ENCODE peak calls at places on chromosomes 12 and 14, in six cellular contexts. One of them, this sample, is unnamed.

GRCh38 chr14:103871596-103872480 is 24.5 kb upstream of the PPP1R13B start:
- DNase-seq in brain microvascular endothelial cell: no peak
- DNase-seq in progenitor cell of endocrine pancreas: peak
- DNase-seq in RWPE2: peak
- DNase-seq in astrocyte: no peak
- DNase-seq in AG10803: no peak
- DNase-seq in this sample: peak

GRCh38 chr12:9039397-9039977 is 50.1 kb downstream of the KLRG1 start:
- DNase-seq in progenitor cell of endocrine pancreas: no peak
- DNase-seq in AG10803: peak
- DNase-seq in brain microvascular endothelial cell: peak
- DNase-seq in RWPE2: no peak
- DNase-seq in astrocyte: peak
- DNase-seq in this sample: peak

GRCh38 chr14:103021817-103022668 is 35.3 kb downstream of the CDC42BPB start:
- DNase-seq in AG10803: peak
- DNase-seq in progenitor cell of endocrine pancreas: no peak
- DNase-seq in brain microvascular endothelial cell: peak
- DNase-seq in RWPE2: peak
- DNase-seq in astrocyte: no peak
- DNase-seq in this sample: no peak

GRCh38 chr14:104563191-104563741 is 16.3 kb upstream of the C14orf180 start:
- DNase-seq in RWPE2: no peak
- DNase-seq in progenitor cell of endocrine pancreas: no peak
- DNase-seq in astrocyte: no peak
- DNase-seq in AG10803: no peak
- DNase-seq in brain microvascular endothelial cell: no peak
- DNase-seq in this sample: no peak

GRCh38 chr12:13950502-13950901 is 30.9 kb downstream of the GRIN2B start:
- DNase-seq in AG10803: no peak
- DNase-seq in progenitor cell of endocrine pancreas: no peak
- DNase-seq in RWPE2: no peak
- DNase-seq in astrocyte: no peak
- DNase-seq in brain microvascular endothelial cell: no peak
- DNase-seq in this sample: no peak

GRCh38 chr14:75306917-75307699 is 28.5 kb downstream of the FOS start:
- DNase-seq in progenitor cell of endocrine pancreas: no peak
- DNase-seq in brain microvascular endothelial cell: no peak
- DNase-seq in AG10803: peak
- DNase-seq in RWPE2: no peak
- DNase-seq in astrocyte: no peak
- DNase-seq in this sample: no peak

GRCh38 chr14:72605096-72605920 is 288.6 kb downstream of the DPF3 start:
- DNase-seq in RWPE2: no peak
- DNase-seq in brain microvascular endothelial cell: no peak
- DNase-seq in astrocyte: no peak
- DNase-seq in AG10803: no peak
- DNase-seq in progenitor cell of endocrine pancreas: no peak
- DNase-seq in this sample: no peak

GRCh38 chr12:6465467-6466183 is 4.9 kb downstream of the VAMP1 start:
- DNase-seq in brain microvascular endothelial cell: peak
- DNase-seq in astrocyte: peak
- DNase-seq in AG10803: peak
- DNase-seq in RWPE2: no peak
- DNase-seq in progenitor cell of endocrine pancreas: peak
- DNase-seq in this sample: peak

GRCh38 chr14:68113328-68113930 is 293.9 kb downstream of the RAD51B start:
- DNase-seq in RWPE2: no peak
- DNase-seq in progenitor cell of endocrine pancreas: no peak
- DNase-seq in AG10803: peak
- DNase-seq in astrocyte: no peak
- DNase-seq in brain microvascular endothelial cell: no peak
- DNase-seq in this sample: no peak

GRCh38 chr12:106767954-106768501 is 6.5 kb upstream of the RIC8B start:
- DNase-seq in RWPE2: no peak
- DNase-seq in brain microvascular endothelial cell: peak
- DNase-seq in astrocyte: peak
- DNase-seq in progenitor cell of endocrine pancreas: no peak
- DNase-seq in AG10803: peak
- DNase-seq in this sample: peak

GRCh38 chr12:109727746-109728726 is 14.4 kb downstream of the FAM222A start:
- DNase-seq in brain microvascular endothelial cell: no peak
- DNase-seq in progenitor cell of endocrine pancreas: no peak
- DNase-seq in astrocyte: no peak
- DNase-seq in RWPE2: peak
- DNase-seq in AG10803: no peak
- DNase-seq in this sample: no peak

GRCh38 chr14:97332591-97332984 is 535.4 kb downstream of the VRK1 start:
- DNase-seq in progenitor cell of endocrine pancreas: no peak
- DNase-seq in RWPE2: no peak
- DNase-seq in AG10803: no peak
- DNase-seq in astrocyte: no peak
- DNase-seq in brain microvascular endothelial cell: no peak
- DNase-seq in this sample: no peak

GRCh38 chr12:124565071-124565491 is 2.3 kb downstream of the NCOR2 start:
- DNase-seq in RWPE2: no peak
- DNase-seq in AG10803: no peak
- DNase-seq in brain microvascular endothelial cell: no peak
- DNase-seq in progenitor cell of endocrine pancreas: peak
- DNase-seq in astrocyte: no peak
- DNase-seq in this sample: no peak

GRCh38 chr12:15265868-15266267 is 44.7 kb upstream of the RERG start:
- DNase-seq in brain microvascular endothelial cell: no peak
- DNase-seq in RWPE2: no peak
- DNase-seq in AG10803: peak
- DNase-seq in progenitor cell of endocrine pancreas: no peak
- DNase-seq in astrocyte: no peak
- DNase-seq in this sample: no peak

GRCh38 chr14:87888136-87888999 is 104.6 kb downstream of the GALC start:
- DNase-seq in brain microvascular endothelial cell: no peak
- DNase-seq in AG10803: no peak
- DNase-seq in progenitor cell of endocrine pancreas: no peak
- DNase-seq in astrocyte: no peak
- DNase-seq in RWPE2: no peak
- DNase-seq in this sample: peak

GRCh38 chr12:34338751-34339150 is 316.5 kb downstream of the ALG10 start:
- DNase-seq in progenitor cell of endocrine pancreas: no peak
- DNase-seq in RWPE2: no peak
- DNase-seq in AG10803: no peak
- DNase-seq in brain microvascular endothelial cell: no peak
- DNase-seq in astrocyte: no peak
- DNase-seq in this sample: no peak

GRCh38 chr14:49940805-49941421 is 48.0 kb downstream of the ARF6 start:
- DNase-seq in AG10803: peak
- DNase-seq in progenitor cell of endocrine pancreas: no peak
- DNase-seq in RWPE2: no peak
- DNase-seq in astrocyte: peak
- DNase-seq in brain microvascular endothelial cell: no peak
- DNase-seq in this sample: no peak

GRCh38 chr12:72296389-72296788 is 24.2 kb downstream of the TRHDE start:
- DNase-seq in brain microvascular endothelial cell: peak
- DNase-seq in RWPE2: peak
- DNase-seq in AG10803: no peak
- DNase-seq in astrocyte: peak
- DNase-seq in progenitor cell of endocrine pancreas: no peak
- DNase-seq in this sample: no peak

GRCh38 chr14:100605230-100605629 is 18.0 kb upstream of the BEGAIN start:
- DNase-seq in brain microvascular endothelial cell: no peak
- DNase-seq in progenitor cell of endocrine pancreas: no peak
- DNase-seq in astrocyte: no peak
- DNase-seq in AG10803: no peak
- DNase-seq in RWPE2: peak
- DNase-seq in this sample: no peak

GRCh38 chr12:130715996-130716917 is at the start of gene RIMBP2:
- DNase-seq in astrocyte: peak
- DNase-seq in brain microvascular endothelial cell: peak
- DNase-seq in AG10803: peak
- DNase-seq in RWPE2: no peak
- DNase-seq in progenitor cell of endocrine pancreas: no peak
- DNase-seq in this sample: peak

GRCh38 chr14:95432152-95433093 is 84.0 kb downstream of the SYNE3 start:
- DNase-seq in brain microvascular endothelial cell: peak
- DNase-seq in astrocyte: no peak
- DNase-seq in AG10803: peak
- DNase-seq in progenitor cell of endocrine pancreas: peak
- DNase-seq in RWPE2: no peak
- DNase-seq in this sample: peak

GRCh38 chr12:115357681-115358080 is 673.7 kb upstream of the TBX3 start:
- DNase-seq in progenitor cell of endocrine pancreas: no peak
- DNase-seq in AG10803: no peak
- DNase-seq in RWPE2: no peak
- DNase-seq in astrocyte: no peak
- DNase-seq in brain microvascular endothelial cell: no peak
- DNase-seq in this sample: no peak

DNA sequence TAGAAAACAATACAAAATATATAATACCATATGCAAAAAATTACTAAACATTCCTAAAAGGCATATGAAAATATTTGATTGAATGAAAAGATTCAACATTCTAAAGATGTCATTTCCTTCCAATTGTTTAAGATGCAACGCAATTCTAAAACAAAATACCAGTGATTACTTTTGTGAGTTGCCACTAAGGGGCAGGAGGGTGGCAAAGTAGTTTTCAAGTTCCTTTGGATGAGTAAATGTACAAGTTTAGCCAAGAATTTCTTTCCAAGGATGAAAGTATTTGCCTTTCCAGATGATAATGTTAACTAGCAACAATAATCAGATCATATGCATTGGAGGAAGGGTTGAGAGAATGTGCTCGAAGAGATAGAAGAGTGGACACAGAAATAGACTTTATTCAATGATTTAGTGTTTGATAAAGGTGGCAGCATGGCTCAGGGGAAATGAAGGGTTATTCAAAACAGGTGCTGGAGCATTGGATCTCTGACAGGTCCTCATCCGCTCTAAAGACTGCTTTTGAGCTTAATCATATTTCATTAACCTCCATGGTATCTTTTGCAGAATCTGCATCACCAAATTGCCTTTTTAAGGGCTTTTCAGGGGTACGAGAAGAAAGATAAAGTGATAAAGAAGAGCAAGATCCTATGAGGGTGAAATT is 678.5 kb upstream of the TBX3 start:
- DNase-seq in astrocyte: no peak
- DNase-seq in RWPE2: no peak
- DNase-seq in brain microvascular endothelial cell: no peak
- DNase-seq in AG10803: peak
- DNase-seq in progenitor cell of endocrine pancreas: no peak
- DNase-seq in this sample: no peak
- TF ChIP-seq CTCF in astrocyte: no peak
- TF ChIP-seq CTCF in RWPE2: peak
- TF ChIP-seq CTCF in brain microvascular endothelial cell: no peak
- TF ChIP-seq CTCF in AG10803: peak
- TF ChIP-seq CTCF in progenitor cell of endocrine pancreas: no peak
- TF ChIP-seq CTCF in this sample: no peak

GRCh38 chr12:67457799-67458680 is 188.9 kb downstream of the CAND1 start:
- DNase-seq in RWPE2: no peak
- DNase-seq in progenitor cell of endocrine pancreas: no peak
- DNase-seq in AG10803: peak
- DNase-seq in brain microvascular endothelial cell: no peak
- DNase-seq in astrocyte: no peak
- DNase-seq in this sample: no peak

GRCh38 chr12:67459578-67459977 is 189.0 kb upstream of the DYRK2 start:
- DNase-seq in brain microvascular endothelial cell: no peak
- DNase-seq in RWPE2: no peak
- DNase-seq in astrocyte: no peak
- DNase-seq in progenitor cell of endocrine pancreas: no peak
- DNase-seq in AG10803: no peak
- DNase-seq in this sample: no peak

GRCh38 chr12:67457136-67457535 is 188.0 kb downstream of the CAND1 start:
- DNase-seq in astrocyte: no peak
- DNase-seq in AG10803: peak
- DNase-seq in progenitor cell of endocrine pancreas: no peak
- DNase-seq in RWPE2: no peak
- DNase-seq in brain microvascular endothelial cell: no peak
- DNase-seq in this sample: no peak

GRCh38 chr12:67460388-67460787 is 188.2 kb upstream of the DYRK2 start:
- DNase-seq in progenitor cell of endocrine pancreas: no peak
- DNase-seq in brain microvascular endothelial cell: no peak
- DNase-seq in astrocyte: no peak
- DNase-seq in RWPE2: no peak
- DNase-seq in AG10803: no peak
- DNase-seq in this sample: no peak

DNA sequence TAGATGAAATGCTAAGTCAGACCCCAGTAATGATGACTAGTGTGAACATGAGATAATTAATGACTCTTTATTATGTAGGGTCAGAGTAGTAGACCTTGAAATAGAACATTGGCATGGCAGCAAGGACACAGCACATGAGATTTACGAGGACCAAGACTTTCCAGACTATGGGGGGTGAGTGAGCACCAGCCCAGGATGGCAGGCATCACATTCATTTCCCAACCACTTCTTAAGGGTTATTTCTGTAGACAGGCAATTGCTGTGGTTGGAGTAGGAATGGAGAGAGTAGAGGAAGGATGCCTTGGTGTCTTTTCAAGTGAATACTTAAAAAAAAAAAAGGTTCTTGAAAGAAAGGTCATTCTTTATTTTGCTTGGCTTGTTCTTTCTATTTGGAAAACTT is 189.4 kb upstream of the DYRK2 start:
- DNase-seq in brain microvascular endothelial cell: no peak
- DNase-seq in astrocyte: peak
- DNase-seq in RWPE2: no peak
- DNase-seq in AG10803: peak
- DNase-seq in progenitor cell of endocrine pancreas: no peak
- DNase-seq in this sample: no peak
- TF ChIP-seq CTCF in brain microvascular endothelial cell: no peak
- TF ChIP-seq CTCF in astrocyte: no peak
- TF ChIP-seq CTCF in RWPE2: no peak
- TF ChIP-seq CTCF in AG10803: no peak
- TF ChIP-seq CTCF in progenitor cell of endocrine pancreas: no peak
- TF ChIP-seq CTCF in this sample: no peak

GRCh38 chr12:105281694-105282049 is 45.7 kb upstream of the APPL2 start:
- DNase-seq in AG10803: no peak
- DNase-seq in progenitor cell of endocrine pancreas: no peak
- DNase-seq in brain microvascular endothelial cell: no peak
- DNase-seq in astrocyte: no peak
- DNase-seq in RWPE2: no peak
- DNase-seq in this sample: no peak

GRCh38 chr12:105275997-105276760 is 40.2 kb upstream of the APPL2 start:
- DNase-seq in AG10803: no peak
- DNase-seq in RWPE2: no peak
- DNase-seq in brain microvascular endothelial cell: no peak
- DNase-seq in astrocyte: no peak
- DNase-seq in progenitor cell of endocrine pancreas: no peak
- DNase-seq in this sample: no peak

GRCh38 chr12:105280966-105281693 is 45.2 kb upstream of the APPL2 start:
- DNase-seq in brain microvascular endothelial cell: no peak
- DNase-seq in RWPE2: no peak
- DNase-seq in progenitor cell of endocrine pancreas: no peak
- DNase-seq in astrocyte: no peak
- DNase-seq in AG10803: no peak
- DNase-seq in this sample: no peak

GRCh38 chr12:105279460-105280056 is 43.6 kb upstream of the APPL2 start:
- DNase-seq in RWPE2: no peak
- DNase-seq in brain microvascular endothelial cell: peak
- DNase-seq in astrocyte: no peak
- DNase-seq in AG10803: no peak
- DNase-seq in progenitor cell of endocrine pancreas: no peak
- DNase-seq in this sample: peak

GRCh38 chr12:105278043-105278697 is 42.2 kb upstream of the APPL2 start:
- DNase-seq in astrocyte: no peak
- DNase-seq in RWPE2: no peak
- DNase-seq in progenitor cell of endocrine pancreas: no peak
- DNase-seq in AG10803: peak
- DNase-seq in brain microvascular endothelial cell: peak
- DNase-seq in this sample: no peak
- TF ChIP-seq CTCF in astrocyte: peak
- TF ChIP-seq CTCF in RWPE2: no peak
- TF ChIP-seq CTCF in progenitor cell of endocrine pancreas: peak
- TF ChIP-seq CTCF in AG10803: peak
- TF ChIP-seq CTCF in brain microvascular endothelial cell: peak
- TF ChIP-seq CTCF in this sample: no peak

GRCh38 chr14:23543403-23543802 is 8.2 kb downstream of the ZFHX2 start:
- DNase-seq in astrocyte: no peak
- DNase-seq in RWPE2: no peak
- DNase-seq in AG10803: no peak
- DNase-seq in progenitor cell of endocrine pancreas: no peak
- DNase-seq in brain microvascular endothelial cell: no peak
- DNase-seq in this sample: no peak
- TF ChIP-seq CTCF in astrocyte: no peak
- TF ChIP-seq CTCF in RWPE2: no peak
- TF ChIP-seq CTCF in AG10803: no peak
- TF ChIP-seq CTCF in progenitor cell of endocrine pancreas: no peak
- TF ChIP-seq CTCF in brain microvascular endothelial cell: no peak
- TF ChIP-seq CTCF in this sample: no peak